ENCODE peak calls at places on chromosome 17, in five cellular contexts. One of them, this sample, is unnamed.

GRCh38 chr17:80965606-80966005 is 26.0 kb upstream of the CHMP6 start:
- DNase-seq in A549: no peak
- DNase-seq in transverse colon: no peak
- DNase-seq in stomach: no peak
- DNase-seq in tibial nerve: no peak
- DNase-seq in this sample: no peak

GRCh38 chr17:41578538-41578937 is 6.7 kb upstream of the KRT9 start:
- DNase-seq in A549: no peak
- DNase-seq in transverse colon: no peak
- DNase-seq in stomach: no peak
- DNase-seq in tibial nerve: no peak
- DNase-seq in this sample: no peak

GRCh38 chr17:63464691-63465090 is 12.2 kb upstream of the ACE start:
- DNase-seq in A549: no peak
- DNase-seq in transverse colon: no peak
- DNase-seq in stomach: no peak
- DNase-seq in tibial nerve: no peak
- DNase-seq in this sample: no peak

GRCh38 chr17:12047977-12048376 is 27.3 kb downstream of the MAP2K4 start:
- DNase-seq in A549: no peak
- DNase-seq in transverse colon: no peak
- DNase-seq in stomach: no peak
- DNase-seq in tibial nerve: no peak
- DNase-seq in this sample: no peak

GRCh38 chr17:41518789-41519449 is at the start of gene KRT15:
- DNase-seq in A549: no peak
- DNase-seq in transverse colon: no peak
- DNase-seq in stomach: no peak
- DNase-seq in tibial nerve: no peak
- DNase-seq in this sample: no peak

GRCh38 chr17:2253768-2254406 is 49.7 kb downstream of the SMG6 start:
- DNase-seq in A549: no peak
- DNase-seq in transverse colon: no peak
- DNase-seq in stomach: no peak
- DNase-seq in tibial nerve: no peak
- DNase-seq in this sample: no peak

GRCh38 chr17:10724546-10725195 is 5.2 kb downstream of the TMEM220 start:
- DNase-seq in A549: no peak
- DNase-seq in transverse colon: peak; percentile 83
- DNase-seq in stomach: no peak
- DNase-seq in tibial nerve: no peak
- DNase-seq in this sample: no peak

GRCh38 chr17:40311575-40311974 is 2.6 kb downstream of the RARA start:
- DNase-seq in A549: no peak
- DNase-seq in transverse colon: peak; percentile 68
- DNase-seq in stomach: peak; percentile 61
- DNase-seq in tibial nerve: no peak
- DNase-seq in this sample: peak; percentile 79

GRCh38 chr17:16463341-16464000 is 28.5 kb downstream of the LRRC75A start:
- DNase-seq in A549: no peak
- DNase-seq in transverse colon: peak; percentile 90
- DNase-seq in stomach: peak; percentile 75
- DNase-seq in tibial nerve: no peak
- DNase-seq in this sample: no peak

GRCh38 chr17:30323895-30324319 is 9.9 kb downstream of the TMIGD1 start:
- DNase-seq in A549: no peak
- DNase-seq in transverse colon: peak; percentile 49
- DNase-seq in stomach: peak; percentile 37
- DNase-seq in tibial nerve: peak; percentile 44
- DNase-seq in this sample: peak; percentile 71

GRCh38 chr17:65022751-65023421 is 33.7 kb downstream of the GNA13 start:
- DNase-seq in A549: peak; percentile 38
- DNase-seq in transverse colon: no peak
- DNase-seq in stomach: no peak
- DNase-seq in tibial nerve: no peak
- DNase-seq in this sample: no peak

GRCh38 chr17:58004060-58004459 is 3.0 kb downstream of the SRSF1 start:
- DNase-seq in A549: no peak
- DNase-seq in transverse colon: no peak
- DNase-seq in stomach: no peak
- DNase-seq in tibial nerve: no peak
- DNase-seq in this sample: no peak
- H3K4me1 ChIP-seq in A549: peaks cover 66% of the 10 kb centered on the region
- H3K4me1 ChIP-seq in transverse colon: peaks cover 44% of the 10 kb centered on the region
- H3K4me1 ChIP-seq in stomach: peaks cover 73% of the 10 kb centered on the region
- H3K4me1 ChIP-seq in tibial nerve: peaks cover 54% of the 10 kb centered on the region
- H3K4me1 ChIP-seq in this sample: peaks cover 45% of the 10 kb centered on the region

GRCh38 chr17:76544123-76544915 is 4.5 kb downstream of the PRCD start:
- DNase-seq in A549: no peak
- DNase-seq in transverse colon: no peak
- DNase-seq in stomach: no peak
- DNase-seq in tibial nerve: no peak
- DNase-seq in this sample: no peak
- TF ChIP-seq EP300 in A549: no peak
- TF ChIP-seq EP300 in transverse colon: no peak
- TF ChIP-seq EP300 in stomach: no peak
- TF ChIP-seq EP300 in tibial nerve: peak; percentile 32
- TF ChIP-seq EP300 in this sample: no peak

GRCh38 chr17:76072149-76072858 is at the start of gene SRP68:
- DNase-seq in A549: peak; percentile 98
- DNase-seq in transverse colon: peak; percentile 93
- DNase-seq in stomach: peak; percentile 93
- DNase-seq in tibial nerve: peak; percentile 83
- DNase-seq in this sample: peak; percentile 96
- H3K4me1 ChIP-seq in A549: peaks cover 33% of the 10 kb centered on the region
- H3K4me1 ChIP-seq in transverse colon: peaks cover 51% of the 10 kb centered on the region
- H3K4me1 ChIP-seq in stomach: peaks cover 76% of the 10 kb centered on the region
- H3K4me1 ChIP-seq in tibial nerve: peaks cover 74% of the 10 kb centered on the region
- H3K4me1 ChIP-seq in this sample: peaks cover 62% of the 10 kb centered on the region

DNA sequence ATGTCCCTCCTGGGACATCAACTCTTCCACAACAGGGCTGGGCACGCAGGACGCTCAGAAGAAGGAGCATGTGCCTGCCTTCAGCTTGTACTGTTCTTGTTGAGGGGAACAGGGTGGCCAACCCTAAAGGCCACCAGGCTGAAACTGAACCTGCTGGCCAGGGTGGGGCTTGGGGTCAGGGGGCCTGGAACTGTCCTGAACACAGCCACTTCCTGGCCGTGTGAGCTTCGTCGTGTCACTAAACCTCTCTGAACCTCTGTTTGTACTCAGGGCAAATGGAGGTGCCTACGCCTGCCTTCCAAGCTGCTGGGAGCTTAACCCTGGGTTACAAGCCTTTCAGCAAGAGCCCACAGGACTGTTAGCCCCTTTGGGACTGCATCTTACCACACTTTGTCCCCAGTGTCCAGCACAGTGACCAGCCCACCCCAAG is 6.7 kb downstream of the ARHGAP27 start:
- DNase-seq in A549: no peak
- DNase-seq in transverse colon: no peak
- DNase-seq in stomach: no peak
- DNase-seq in tibial nerve: no peak
- DNase-seq in this sample: no peak
- TF ChIP-seq EP300 in A549: no peak
- TF ChIP-seq EP300 in transverse colon: no peak
- TF ChIP-seq EP300 in stomach: no peak
- TF ChIP-seq EP300 in tibial nerve: no peak
- TF ChIP-seq EP300 in this sample: no peak

This sample was measured in suprapubic skin.